ENCODE peak calls at places on chromosomes 6 and 20, in five cellular contexts. S is left lung, R is pancreas, L is PC-3, T is body of pancreas. M is an unnamed sample. For H3K9me3, the result is how much of the 10 kb centered on the place peaks cover.

GRCh38 chr6:156618600-156619205 is 158.5 kb upstream of the ARID1B start:
- ATAC-seq in S (peak), R (no peak), L (no peak), T (no peak), M (no peak)

GRCh38 chr6:53702316-53702715 is 36.8 kb upstream of the KLHL31 start:
- ATAC-seq in S (no peak), R (no peak), L (no peak), T (no peak), M (no peak)

GRCh38 chr6:153099636-153100035 is 31.4 kb downstream of the RGS17 start:
- ATAC-seq in S (no peak), R (no peak), L (no peak), T (no peak), M (no peak)

GRCh38 chr6:170370413-170370812 is 63.9 kb downstream of the FAM120B start:
- ATAC-seq in S (no peak), R (no peak), L (no peak), T (no peak), M (no peak)

GRCh38 chr6:149779644-149779963 is 30.1 kb downstream of the PCMT1 start:
- ATAC-seq in S (peak), R (no peak), L (no peak), T (no peak), M (no peak)

GRCh38 chr20:52924411-52925271 is 47.5 kb upstream of the TSHZ2 start:
- ATAC-seq in S (no peak), R (no peak), L (no peak), T (no peak), M (no peak)

GRCh38 chr6:149995971-149996370 is 29.4 kb downstream of the RAET1L start:
- ATAC-seq in S (no peak), R (no peak), L (no peak), T (no peak), M (no peak)

GRCh38 chr6:105985098-105985815 is 100.9 kb upstream of the PRDM1 start:
- ATAC-seq in S (no peak), R (no peak), L (no peak), T (peak), M (no peak)

GRCh38 chr6:94124333-94124732 is 705.0 kb upstream of the EPHA7 start:
- ATAC-seq in S (no peak), R (no peak), L (no peak), T (no peak), M (no peak)

GRCh38 chr6:16494781-16495180 is 256.4 kb downstream of the GMPR start:
- ATAC-seq in S (peak), R (no peak), L (no peak), T (no peak), M (no peak)

GRCh38 chr6:11758878-11759277 is 19.7 kb downstream of the ADTRP start:
- ATAC-seq in S (no peak), R (no peak), L (no peak), T (no peak), M (no peak)

GRCh38 chr6:35018184-35018523 is 123.0 kb downstream of the TCP11 start:
- ATAC-seq in S (peak), R (no peak), L (no peak), T (no peak), M (peak)

GRCh38 chr6:3125832-3126231 is 7.3 kb downstream of the BPHL start:
- ATAC-seq in S (no peak), R (no peak), L (peak), T (no peak), M (no peak)

GRCh38 chr6:166286831-166287271 is 21.3 kb downstream of the PRR18 start:
- ATAC-seq in S (peak), R (no peak), L (no peak), T (peak), M (peak)

GRCh38 chr6:109579361-109579760 is 96.3 kb upstream of the ZBTB24 start:
- ATAC-seq in S (no peak), R (no peak), L (no peak), T (no peak), M (no peak)

GRCh38 chr20:57698191-57698866 is 11.5 kb downstream of the PMEPA1 start:
- ATAC-seq in S (peak), R (no peak), L (peak), T (no peak), M (no peak)

GRCh38 chr6:142867355-142867801 is 77.6 kb downstream of the HIVEP2 start:
- ATAC-seq in S (no peak), R (no peak), L (no peak), T (no peak), M (peak)

GRCh38 chr6:34393968-34394305 is 1.5 kb upstream of the NUDT3 start:
- ATAC-seq in S (no peak), R (no peak), L (no peak), T (no peak), M (no peak)

GRCh38 chr20:50762435-50763201 is 31.2 kb downstream of the PARD6B start:
- ATAC-seq in S (peak), R (peak), L (peak), T (peak), M (peak)

GRCh38 chr20:50629675-50630055 is 61.7 kb downstream of the RIPOR3 start:
- ATAC-seq in S (no peak), R (no peak), L (no peak), T (no peak), M (no peak)

GRCh38 chr20:37526839-37527637 is 638 bp downstream of the BLCAP start:
- ATAC-seq in S (peak), R (peak), L (peak), T (peak), M (peak)

GRCh38 chr20:18056174-18057105 is 1.3 kb downstream of the OVOL2 start:
- ATAC-seq in S (peak), R (peak), L (peak), T (peak), M (peak)

GRCh38 chr20:50527068-50527605 is 17.0 kb downstream of the PTPN1 start:
- ATAC-seq in S (no peak), R (no peak), L (no peak), T (no peak), M (peak)

GRCh38 chr6:50843842-50844241 is 25.2 kb downstream of the TFAP2B start:
- ATAC-seq in S (no peak), R (no peak), L (no peak), T (no peak), M (no peak)

GRCh38 chr6:25312034-25312620 is 33.0 kb downstream of the CARMIL1 start:
- ATAC-seq in S (peak), R (no peak), L (peak), T (no peak), M (peak)

GRCh38 chr6:70110128-70111022 is 192.5 kb downstream of the COL9A1 start:
- ATAC-seq in S (no peak), R (no peak), L (no peak), T (no peak), M (no peak)

GRCh38 chr6:136289327-136289578 is 393 bp downstream of the BCLAF1 start:
- ATAC-seq in S (peak), R (peak), L (peak), T (peak), M (peak)
- TF ChIP-seq CTCF in S (no peak), R (no peak), L (no peak), T (no peak), M (no peak)

GRCh38 chr6:32369678-32370077 is 2.0 kb downstream of the TSBP1 start:
- ATAC-seq in S (no peak), R (no peak), L (peak), T (no peak), M (no peak)
- H3K27ac ChIP-seq in S (no peak), R (no peak), L (peak), T (no peak), M (no peak)

GRCh38 chr20:13661070-13661687 is 22.4 kb upstream of the TASP1 start:
- ATAC-seq in S (peak), R (no peak), L (peak), T (no peak), M (peak)
- H3K9me3 ChIP-seq in S (under half), R (under half), L (under half), T (under half), M (under half)

GRCh38 chr6:28659250-28659566 is 133.5 kb downstream of the GPX5 start:
- ATAC-seq in S (no peak), R (no peak), L (no peak), T (no peak), M (no peak)

GRCh38 chr6:28661097-28661713 is 135.5 kb downstream of the GPX5 start:
- ATAC-seq in S (no peak), R (no peak), L (no peak), T (no peak), M (no peak)

DNA sequence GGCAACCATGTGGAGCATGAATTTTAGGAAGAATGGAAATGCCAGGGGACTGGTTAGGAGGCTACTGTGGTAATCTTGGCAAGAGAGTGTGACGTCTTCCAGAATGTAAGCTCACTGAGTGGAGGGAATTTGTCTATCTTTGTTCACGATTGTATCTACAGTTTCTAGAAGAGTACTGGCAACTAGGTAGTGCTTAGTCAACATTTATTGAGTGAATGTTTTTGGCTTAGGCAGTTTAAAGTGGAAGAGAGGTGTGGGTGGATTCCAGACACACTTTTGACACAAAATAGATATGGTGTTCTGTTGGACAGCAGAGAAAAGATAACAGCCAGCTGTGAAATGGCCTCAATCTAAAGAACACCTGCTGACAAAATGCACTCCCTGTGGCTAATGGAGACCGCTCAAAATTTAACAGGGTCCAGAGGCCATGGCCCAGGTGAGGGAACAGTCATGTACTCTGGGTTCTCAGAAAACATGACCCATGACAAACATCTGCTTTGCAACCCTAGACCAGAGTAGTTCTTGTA is 139.3 kb downstream of the GPX5 start:
- ATAC-seq in S (no peak), R (no peak), L (no peak), T (no peak), M (no peak)
- TF ChIP-seq CTCF in S (no peak), R (no peak), L (no peak), T (no peak), M (no peak)